ENCODE peak calls at places on chromosomes 16 and 17, in four cellular contexts. L is A549, C is HepG2, N is H1. F is an unnamed sample.

GRCh38 chr16:85602402-85602801 is 10.7 kb upstream of the GSE1 start:
- DNase-seq in L (no peak), C (no peak), N (no peak), F (no peak)

GRCh38 chr17:45370949-45371413 is 54.2 kb upstream of the MAP3K14 start:
- DNase-seq in L (peak), C (no peak), N (no peak), F (no peak)

GRCh38 chr16:80687606-80688005 is 116.8 kb downstream of the CDYL2 start:
- DNase-seq in L (no peak), C (no peak), N (no peak), F (no peak)

GRCh38 chr16:53809088-53809951 is 105.4 kb downstream of the FTO start:
- DNase-seq in L (no peak), C (no peak), N (no peak), F (no peak)

GRCh38 chr17:61402978-61403845 is 3.6 kb downstream of the TBX2 start:
- DNase-seq in L (no peak), C (no peak), N (no peak), F (no peak)

GRCh38 chr17:81869221-81870154 is 1.6 kb downstream of the ARHGDIA start:
- DNase-seq in L (peak), C (no peak), N (no peak), F (peak)

GRCh38 chr17:59427425-59427921 is 96.0 kb downstream of the YPEL2 start:
- DNase-seq in L (no peak), C (no peak), N (no peak), F (no peak)

GRCh38 chr17:38324732-38325131 is 19.0 kb downstream of the GPR179 start:
- DNase-seq in L (no peak), C (no peak), N (no peak), F (no peak)

GRCh38 chr17:38322897-38323296 is 20.9 kb downstream of the GPR179 start:
- DNase-seq in L (no peak), C (no peak), N (no peak), F (no peak)

GRCh38 chr16:4618645-4619418 is 4.1 kb upstream of the UBALD1 start:
- DNase-seq in L (no peak), C (peak), N (no peak), F (no peak)

DNA sequence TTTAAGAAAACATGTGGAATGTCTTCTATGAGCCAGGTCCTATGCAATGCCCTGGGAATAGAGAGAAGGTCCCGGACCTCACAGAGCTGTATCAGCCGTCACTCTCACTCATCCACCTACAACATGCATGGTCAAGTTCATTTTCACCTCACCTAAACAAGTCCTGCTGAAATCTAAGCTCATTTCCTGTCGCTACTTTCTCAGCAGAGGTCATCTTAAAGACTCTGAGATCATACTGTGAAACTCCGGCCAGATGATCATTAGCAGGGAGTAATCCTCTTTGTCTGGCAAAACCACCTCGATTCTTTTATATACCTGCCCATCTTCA is 66.2 kb upstream of the LYRM9 start:
- DNase-seq in L (no peak), C (no peak), N (no peak), F (no peak)
- TF ChIP-seq RNF2 in L (no peak), C (no peak), N (no peak), F (no peak)

GRCh38 chr17:3890082-3890892 is 2.6 kb downstream of the CAMKK1 start:
- DNase-seq in L (peak), C (no peak), N (no peak), F (peak)
- TF ChIP-seq RNF2 in L (no peak), C (no peak), N (no peak), F (no peak)

GRCh38 chr16:24993722-24994686 is 21.2 kb downstream of the ARHGAP17 start:
- DNase-seq in L (peak), C (peak), N (no peak), F (peak)
- TF ChIP-seq RNF2 in L (no peak), C (no peak), N (no peak), F (no peak)

GRCh38 chr16:89094252-89094901 is 725 bp downstream of the ACSF3 start:
- DNase-seq in L (peak), C (peak), N (no peak), F (peak)
- TF ChIP-seq RNF2 in L (no peak), C (no peak), N (no peak), F (no peak)

GRCh38 chr17:40903129-40903847 is 18.2 kb upstream of the KRT20 start:
- DNase-seq in L (peak), C (peak), N (no peak), F (peak)
- TF ChIP-seq RNF2 in L (no peak), C (no peak), N (no peak), F (no peak)

GRCh38 chr17:53844476-53845107 is 21.9 kb downstream of the KIF2B start:
- DNase-seq in L (no peak), C (no peak), N (no peak), F (no peak)
- TF ChIP-seq RNF2 in L (no peak), C (no peak), N (no peak), F (no peak)

DNA sequence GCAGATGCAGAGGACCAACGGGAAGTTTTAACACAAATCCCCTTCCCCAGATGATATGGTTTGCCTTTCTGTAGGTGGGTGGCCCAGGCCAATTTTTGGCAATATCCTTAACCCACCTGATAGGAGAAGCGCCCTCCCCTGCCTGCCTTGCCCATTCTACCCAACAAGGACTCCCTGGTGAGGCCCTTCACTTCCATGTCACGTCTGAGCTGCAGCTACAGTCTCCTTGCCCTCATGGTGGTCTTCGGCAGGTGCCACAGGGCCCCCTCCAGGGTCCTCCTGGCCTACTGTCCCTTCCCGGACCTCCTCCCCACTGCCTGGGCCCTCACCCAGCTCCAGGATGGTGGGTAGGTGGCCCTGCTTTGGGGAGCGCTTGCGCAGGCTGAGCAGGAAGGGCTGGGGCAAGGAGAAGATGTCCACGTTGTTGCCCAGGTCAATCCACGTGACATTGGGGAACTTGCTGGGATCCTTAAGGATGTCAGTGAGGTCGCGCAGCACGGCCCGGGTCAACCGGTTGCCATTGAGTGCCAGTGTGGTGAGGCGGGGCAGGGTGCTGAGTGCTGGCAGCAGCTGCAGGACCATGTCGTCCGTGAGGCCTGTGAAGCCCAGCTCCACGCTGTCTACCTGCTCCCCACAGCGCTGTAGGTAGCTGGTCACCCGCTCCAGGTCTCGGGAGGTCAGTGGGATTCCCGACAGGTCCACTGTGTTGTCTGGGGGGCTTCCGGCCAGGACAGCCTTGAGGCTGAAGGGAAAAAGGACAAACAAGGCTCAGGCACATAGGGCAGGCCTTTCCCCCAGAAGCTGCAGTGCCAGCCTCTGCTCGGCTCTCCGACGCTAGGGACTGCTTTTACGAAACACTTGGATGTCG is 28.3 kb downstream of the TRPV2 start:
- DNase-seq in L (no peak), C (no peak), N (no peak), F (no peak)
- TF ChIP-seq RNF2 in L (no peak), C (no peak), N (no peak), F (no peak)

GRCh38 chr16:67533024-67533560 is 4.5 kb downstream of the RIPOR1 start:
- DNase-seq in L (no peak), C (no peak), N (no peak), F (no peak)

GRCh38 chr16:67534420-67534819 is 5.8 kb downstream of the RIPOR1 start:
- DNase-seq in L (no peak), C (no peak), N (no peak), F (no peak)

GRCh38 chr16:67537636-67538591 is 9.3 kb downstream of the RIPOR1 start:
- DNase-seq in L (no peak), C (no peak), N (no peak), F (no peak)

GRCh38 chr16:67537270-67537635 is 8.6 kb downstream of the RIPOR1 start:
- DNase-seq in L (no peak), C (no peak), N (no peak), F (no peak)

GRCh38 chr16:67535201-67535600 is 6.6 kb downstream of the RIPOR1 start:
- DNase-seq in L (no peak), C (no peak), N (no peak), F (no peak)
- TF ChIP-seq RNF2 in L (no peak), C (no peak), N (no peak), F (no peak)

GRCh38 chr17:14203392-14203791 is 33.3 kb downstream of the CDRT15 start:
- DNase-seq in L (no peak), C (no peak), N (no peak), F (peak)
- TF ChIP-seq RNF2 in L (no peak), C (no peak), N (no peak), F (no peak)